ENCODE peak calls at places on chromosomes 5 and 9, in ten cellular contexts. U, L, K, A, N, O, E, W, Z and F are unnamed samples.

GRCh38 chr9:130023147-130023787 is 19.7 kb downstream of the FNBP1 start:
- DNase-seq in A (no peak), K (no peak), N (no peak), E (no peak), Z (no peak), U (no peak), L (no peak), W (no peak), O (no peak), F (peak)

GRCh38 chr9:81490605-81491331 is 198.6 kb downstream of the TLE1 start:
- DNase-seq in K (peak), N (peak), A (no peak), W (no peak), E (no peak), L (no peak), Z (peak), O (peak), U (no peak), F (peak)

GRCh38 chr9:107239474-107239873 is 43.6 kb upstream of the RAD23B start:
- DNase-seq in E (no peak), K (no peak), L (no peak), W (no peak), N (peak), Z (no peak), U (no peak), O (no peak), A (no peak), F (peak)

GRCh38 chr5:84327591-84327990 is 57.1 kb downstream of the EDIL3 start:
- DNase-seq in N (no peak), E (no peak), W (no peak), O (no peak), L (no peak), Z (no peak), K (no peak), A (no peak), U (no peak), F (peak)

GRCh38 chr5:176660860-176661641 is 13.8 kb downstream of the TSPAN17 start:
- DNase-seq in N (peak), E (peak), Z (peak), K (peak), W (peak), O (peak), U (peak), A (peak), L (peak), F (peak)

GRCh38 chr5:160445132-160445531 is 23.5 kb downstream of the PTTG1 start:
- DNase-seq in O (no peak), A (no peak), W (no peak), U (no peak), N (no peak), K (no peak), L (no peak), Z (no peak), E (no peak), F (no peak)

GRCh38 chr5:135714126-135714894 is 120.2 kb upstream of the SLC25A48 start:
- DNase-seq in K (no peak), Z (peak), N (no peak), W (no peak), L (no peak), O (peak), U (no peak), E (no peak), A (no peak), F (no peak)

GRCh38 chr9:17116400-17116837 is 18.4 kb upstream of the CNTLN start:
- DNase-seq in U (no peak), L (peak), W (no peak), Z (peak), A (no peak), E (no peak), O (peak), N (peak), K (peak), F (peak)

GRCh38 chr5:7261049-7261448 is 134.9 kb upstream of the ADCY2 start:
- DNase-seq in O (peak), Z (no peak), W (no peak), N (no peak), U (no peak), K (peak), A (no peak), E (peak), L (peak), F (no peak)

GRCh38 chr5:141349917-141350619 is at the start of gene PCDHGB1:
- DNase-seq in Z (peak), U (no peak), E (peak), A (no peak), K (peak), L (peak), N (peak), W (no peak), O (peak), F (no peak)

GRCh38 chr5:139639619-139640431 is 8.3 kb upstream of the CXXC5 start:
- DNase-seq in O (peak), U (no peak), L (no peak), Z (peak), W (no peak), K (no peak), A (no peak), E (peak), N (peak), F (no peak)

GRCh38 chr9:34984049-34984448 is 5.5 kb upstream of the DNAJB5 start:
- DNase-seq in N (peak), K (peak), A (no peak), L (no peak), U (no peak), W (no peak), O (no peak), Z (peak), E (no peak), F (no peak)

GRCh38 chr5:79056847-79057246 is 12.6 kb downstream of the DMGDH start:
- DNase-seq in W (no peak), U (no peak), N (no peak), Z (no peak), L (no peak), E (no peak), A (no peak), K (no peak), O (no peak), F (no peak)

GRCh38 chr5:127754259-127754658 is 51.1 kb downstream of the CCDC192 start:
- DNase-seq in E (no peak), O (no peak), L (no peak), U (no peak), K (peak), N (peak), Z (peak), W (no peak), A (no peak), F (no peak)

GRCh38 chr9:116984111-116984510 is 297.0 kb downstream of the TRIM32 start:
- DNase-seq in A (no peak), N (no peak), U (no peak), E (no peak), W (no peak), Z (no peak), L (no peak), K (no peak), O (no peak), F (no peak)

GRCh38 chr9:126126807-126127206 is 199.8 kb upstream of the MVB12B start:
- DNase-seq in E (no peak), U (no peak), W (no peak), N (no peak), Z (no peak), A (peak), K (no peak), O (no peak), L (no peak), F (no peak)

GRCh38 chr5:20213803-20214202 is 225.8 kb upstream of the CDH18 start:
- DNase-seq in A (no peak), O (no peak), L (no peak), Z (no peak), K (peak), U (no peak), W (no peak), E (no peak), N (no peak), F (no peak)

GRCh38 chr5:93154551-93154950 is 426.5 kb downstream of the NR2F1-AS1 start:
- DNase-seq in A (no peak), K (no peak), W (no peak), Z (no peak), U (no peak), N (peak), L (no peak), E (no peak), O (no peak), F (no peak)

GRCh38 chr5:61678966-61679365 is 346.9 kb downstream of the ZSWIM6 start:
- DNase-seq in L (no peak), A (no peak), U (no peak), W (no peak), Z (no peak), E (no peak), O (peak), K (no peak), N (no peak), F (no peak)

GRCh38 chr5:321233-321725 is at the start of gene AHRR:
- DNase-seq in E (peak), O (no peak), W (peak), U (no peak), L (peak), K (peak), N (peak), A (peak), Z (peak), F (no peak)

GRCh38 chr5:7209583-7210139 is 186.3 kb upstream of the ADCY2 start:
- DNase-seq in N (no peak), L (peak), O (no peak), U (no peak), E (no peak), K (no peak), W (no peak), Z (no peak), A (no peak), F (no peak)

GRCh38 chr9:16813838-16814237 is 56.6 kb downstream of the BNC2 start:
- DNase-seq in A (no peak), W (no peak), N (no peak), E (no peak), U (no peak), Z (no peak), L (no peak), O (no peak), K (no peak), F (no peak)

GRCh38 chr5:94694671-94695070 is 76.2 kb downstream of the SLF1 start:
- DNase-seq in A (no peak), O (no peak), K (peak), U (no peak), N (no peak), Z (no peak), E (no peak), W (no peak), L (no peak), F (no peak)

GRCh38 chr9:129868571-129869486 is 33.6 kb downstream of the USP20 start:
- DNase-seq in L (no peak), U (peak), Z (no peak), A (no peak), E (no peak), W (no peak), N (no peak), K (no peak), O (no peak), F (no peak)

GRCh38 chr5:96517294-96517693 is 84.2 kb upstream of the PCSK1 start:
- DNase-seq in O (no peak), W (no peak), A (no peak), U (no peak), Z (no peak), N (peak), K (peak), L (peak), E (no peak), F (no peak)

GRCh38 chr5:149549461-149550266 is 1.6 kb downstream of the CSNK1A1 start:
- DNase-seq in A (no peak), U (no peak), Z (peak), W (no peak), K (peak), E (no peak), L (no peak), N (peak), O (peak), F (peak)

GRCh38 chr9:136717399-136717798 is 5.0 kb downstream of the DIPK1B start:
- DNase-seq in N (no peak), K (no peak), O (no peak), Z (no peak), E (no peak), L (no peak), A (no peak), W (no peak), U (no peak), F (no peak)

GRCh38 chr9:97647996-97648395 is 14.4 kb downstream of the NCBP1 start:
- DNase-seq in U (no peak), N (no peak), E (no peak), Z (no peak), W (no peak), L (no peak), K (no peak), O (no peak), A (no peak), F (no peak)

GRCh38 chr5:64606926-64607325 is 83.4 kb upstream of the SHISAL2B start:
- DNase-seq in Z (no peak), K (no peak), U (no peak), W (no peak), L (no peak), A (no peak), O (no peak), E (no peak), N (no peak), F (no peak)

GRCh38 chr5:133029321-133029720 is 3.0 kb upstream of the ZCCHC10 start:
- DNase-seq in U (no peak), E (no peak), A (no peak), N (no peak), Z (no peak), L (no peak), K (no peak), O (no peak), W (no peak), F (no peak)

GRCh38 chr5:36237756-36238155 is 4.0 kb downstream of the NADK2 start:
- DNase-seq in A (no peak), K (no peak), E (no peak), W (no peak), U (no peak), N (no peak), O (no peak), Z (no peak), L (no peak), F (peak)

GRCh38 chr9:110089681-110090370 is 118.1 kb downstream of the C9orf152 start:
- DNase-seq in E (no peak), O (no peak), N (peak), U (no peak), K (no peak), Z (no peak), A (no peak), W (peak), L (no peak), F (no peak)

GRCh38 chr5:68405026-68405684 is 189.6 kb downstream of the PIK3R1 start:
- DNase-seq in E (no peak), W (no peak), L (no peak), O (no peak), Z (peak), N (no peak), A (no peak), U (no peak), K (no peak), F (no peak)